ENCODE peak calls at places on chromosomes 12 and 14, in eight cellular contexts. R is CD8-positive, alpha-beta T cell; I is AG04450; U is endodermal cell; Q is IMR-90; C is endothelial cell; J is BJ; L is astrocyte of the cerebellum. O is an unnamed sample.

GRCh38 chr14:102580552-102581110 is 11.8 kb upstream of the RCOR1 start:
- DNase-seq in R (no peak), I (no peak), U (no peak), Q (no peak), C (no peak), J (no peak), L (no peak), O (no peak)

GRCh38 chr14:67359319-67359774 is 257 bp downstream of the ATP6V1D start:
- DNase-seq in R (no peak), I (peak; percentile 24), U (no peak), Q (peak; percentile 63), C (peak; percentile 39), J (peak; percentile 6), L (no peak), O (peak; percentile 10)

GRCh38 chr12:8867009-8867408 is 44.6 kb downstream of the A2ML1 start:
- DNase-seq in R (no peak), I (no peak), U (no peak), Q (no peak), C (no peak), J (no peak), L (no peak), O (no peak)

GRCh38 chr12:85720308-85721033 is 115.7 kb downstream of the RASSF9 start:
- DNase-seq in R (no peak), I (no peak), U (no peak), Q (no peak), C (no peak), J (no peak), L (no peak), O (no peak)

GRCh38 chr14:69483765-69484443 is 624 bp upstream of the PLEKHD1 start:
- DNase-seq in R (no peak), I (no peak), U (no peak), Q (peak; percentile 13), C (peak; percentile 19), J (no peak), L (no peak), O (peak; percentile 16)

GRCh38 chr14:23512156-23512555 is 39.4 kb downstream of the ZFHX2 start:
- DNase-seq in R (peak; percentile 26), I (no peak), U (no peak), Q (no peak), C (no peak), J (no peak), L (no peak), O (no peak)

GRCh38 chr12:112116232-112117060 is 7.9 kb upstream of the NAA25 start:
- DNase-seq in R (no peak), I (no peak), U (peak; percentile 98), Q (peak; percentile 61), C (peak; percentile 60), J (no peak), L (peak; percentile 53), O (peak; percentile 34)

GRCh38 chr14:34628681-34629135 is 1.2 kb downstream of the SNX6 start:
- DNase-seq in R (peak; percentile 37), I (no peak), U (peak; percentile 20), Q (peak; percentile 18), C (no peak), J (no peak), L (no peak), O (no peak)

GRCh38 chr12:92619026-92619425 is 83.8 kb upstream of the PLEKHG7 start:
- DNase-seq in R (no peak), I (no peak), U (no peak), Q (no peak), C (no peak), J (no peak), L (no peak), O (no peak)

GRCh38 chr14:72686101-72686500 is 207.8 kb downstream of the DPF3 start:
- DNase-seq in R (no peak), I (no peak), U (no peak), Q (no peak), C (no peak), J (no peak), L (no peak), O (no peak)

GRCh38 chr12:2959194-2959507 is at the start of gene TEAD4:
- DNase-seq in R (no peak), I (peak; percentile 24), U (peak; percentile 98), Q (peak; percentile 74), C (peak; percentile 84), J (no peak), L (peak; percentile 50), O (peak; percentile 92)

GRCh38 chr12:131365821-131366260 is 345.0 kb upstream of the SFSWAP start:
- DNase-seq in R (no peak), I (no peak), U (peak; percentile 33), Q (no peak), C (no peak), J (no peak), L (no peak), O (no peak)

GRCh38 chr14:70660967-70661871 is 19.5 kb downstream of the TTC9 start:
- DNase-seq in R (peak; percentile 65), I (no peak), U (no peak), Q (no peak), C (no peak), J (no peak), L (no peak), O (no peak)
- TF ChIP-seq CTCF in R (no peak), I (no peak), U (no peak), Q (no peak), C (no peak), J (no peak), L (no peak), O (no peak)

DNA sequence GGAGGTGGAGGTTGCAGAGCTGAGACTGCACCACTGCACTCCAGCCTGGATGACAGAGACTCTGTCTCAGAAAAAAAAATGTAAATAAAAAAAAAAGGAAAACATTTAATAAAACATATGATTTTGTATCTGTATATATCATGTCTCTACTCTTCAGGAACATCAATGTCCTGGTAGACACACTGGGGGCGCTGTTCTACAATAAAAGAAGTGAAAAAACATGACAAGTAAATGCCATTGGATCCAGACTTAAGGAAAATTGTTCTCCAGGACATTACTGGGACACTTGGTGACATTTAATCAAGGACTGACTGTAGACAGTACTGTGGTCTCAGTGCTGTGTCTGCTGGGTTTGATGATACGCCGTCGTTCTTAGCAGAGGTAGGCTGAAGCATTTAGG is 15.5 kb upstream of the KLC1 start:
- DNase-seq in R (no peak), I (no peak), U (no peak), Q (no peak), C (no peak), J (no peak), L (no peak), O (no peak)
- TF ChIP-seq CTCF in R (no peak), I (peak; percentile 50), U (no peak), Q (peak; percentile 43), C (no peak), J (no peak), L (peak; percentile 18), O (no peak)

GRCh38 chr12:88113871-88114270 is 28.0 kb downstream of the CEP290 start:
- DNase-seq in R (no peak), I (no peak), U (no peak), Q (peak; percentile 21), C (no peak), J (no peak), L (no peak), O (no peak)
- TF ChIP-seq CTCF in R (no peak), I (no peak), U (no peak), Q (no peak), C (no peak), J (no peak), L (no peak), O (no peak)

DNA sequence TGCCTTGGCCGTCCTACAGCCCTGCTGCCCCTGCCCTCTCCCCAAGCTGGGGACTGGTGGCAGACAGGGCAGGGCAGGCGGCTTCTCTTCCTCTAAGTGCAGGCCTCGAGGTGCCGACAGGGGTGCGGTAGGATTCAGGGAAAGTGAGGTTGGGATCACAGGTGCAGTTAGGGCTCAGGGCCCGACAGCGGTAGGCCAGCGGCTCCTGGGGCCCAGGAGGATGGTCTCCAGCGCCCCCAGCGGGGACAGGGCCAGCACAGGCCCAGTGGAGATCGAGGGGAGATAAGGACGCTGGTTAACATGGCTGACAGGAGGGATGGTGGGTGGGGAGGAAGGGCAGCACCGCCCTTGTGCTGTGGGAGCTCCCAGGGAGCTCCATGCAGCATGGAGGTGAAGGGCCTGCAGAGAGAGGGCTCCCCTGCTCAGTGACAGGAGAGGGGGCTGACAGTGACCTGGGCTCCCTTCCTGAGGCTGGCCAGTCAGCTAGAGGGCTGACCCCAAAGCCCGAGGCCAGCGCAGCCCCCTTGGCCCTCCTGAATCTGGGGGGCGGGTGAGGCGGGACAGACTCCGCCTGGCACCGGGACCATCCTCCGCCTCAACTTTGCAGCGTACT is 860 bp upstream of the CRIP1 start:
- DNase-seq in R (peak; percentile 50), I (no peak), U (peak; percentile 93), Q (no peak), C (peak; percentile 77), J (no peak), L (no peak), O (no peak)
- TF ChIP-seq CTCF in R (no peak), I (no peak), U (peak; percentile 82), Q (peak; percentile 28), C (no peak), J (peak; percentile 21), L (peak; percentile 44), O (peak; percentile 68)

GRCh38 chr12:59650594-59651229 is 54.9 kb downstream of the SLC16A7 start:
- DNase-seq in R (no peak), I (no peak), U (no peak), Q (peak; percentile 15), C (no peak), J (no peak), L (peak; percentile 18), O (no peak)
- TF ChIP-seq CTCF in R (no peak), I (peak; percentile 14), U (peak; percentile 60), Q (no peak), C (no peak), J (no peak), L (no peak), O (no peak)

O was measured in progenitor cell of endocrine pancreas.